ENCODE peak calls at places on chromosomes 7 and 10, in six cellular contexts. I is tibial nerve, A is heart left ventricle, P is sigmoid colon, V is transverse colon, F is pancreas. E is an unnamed sample.

GRCh38 chr7:99201027-99201426 is 6.9 kb downstream of the KPNA7 start:
- DNase-seq in I (no peak), A (no peak), P (no peak), V (no peak), F (no peak), E (no peak)

GRCh38 chr10:21145751-21146445 is 248.8 kb upstream of the NEBL start:
- DNase-seq in I (no peak), A (no peak), P (no peak), V (no peak), F (no peak), E (no peak)

GRCh38 chr10:36676321-36677169 is 448.9 kb upstream of the ANKRD30A start:
- DNase-seq in I (no peak), A (no peak), P (no peak), V (no peak), F (no peak), E (no peak)

GRCh38 chr7:80279760-80280159 is 145.1 kb downstream of the GNAI1 start:
- DNase-seq in I (no peak), A (peak; percentile 33), P (peak; percentile 71), V (no peak), F (no peak), E (no peak)

GRCh38 chr10:26738354-26738753 is 40.9 kb downstream of the PDSS1 start:
- DNase-seq in I (no peak), A (no peak), P (no peak), V (no peak), F (no peak), E (no peak)

GRCh38 chr10:15627617-15628196 is 92.0 kb downstream of the ITGA8 start:
- DNase-seq in I (no peak), A (no peak), P (no peak), V (no peak), F (no peak), E (no peak)

GRCh38 chr7:38452615-38453014 is 178.6 kb downstream of the AMPH start:
- DNase-seq in I (no peak), A (no peak), P (no peak), V (no peak), F (no peak), E (no peak)

GRCh38 chr7:129845972-129846327 is 106.8 kb downstream of the UBE2H start:
- DNase-seq in I (no peak), A (no peak), P (no peak), V (no peak), F (no peak), E (no peak)

GRCh38 chr10:77185696-77186095 is 451.9 kb downstream of the KCNMA1 start:
- DNase-seq in I (no peak), A (no peak), P (no peak), V (no peak), F (no peak), E (no peak)

GRCh38 chr10:21399392-21400015 is 126.0 kb downstream of the SKIDA1 start:
- DNase-seq in I (no peak), A (no peak), P (no peak), V (no peak), F (no peak), E (no peak)

GRCh38 chr10:20474064-20474463 is 423.0 kb downstream of the NEBL start:
- DNase-seq in I (no peak), A (no peak), P (no peak), V (no peak), F (no peak), E (no peak)

GRCh38 chr10:101060036-101060950 is 1.5 kb upstream of the KAZALD1 start:
- DNase-seq in I (peak; percentile 95), A (peak; percentile 93), P (peak; percentile 97), V (peak; percentile 94), F (peak; percentile 97), E (peak; percentile 92)

GRCh38 chr10:26303366-26303765 is 86.8 kb downstream of the GAD2 start:
- DNase-seq in I (no peak), A (no peak), P (no peak), V (no peak), F (no peak), E (no peak)

GRCh38 chr7:44469461-44469860 is 21.0 kb downstream of the NUDCD3 start:
- DNase-seq in I (no peak), A (no peak), P (no peak), V (no peak), F (no peak), E (no peak)

GRCh38 chr10:121240011-121240410 is 358.2 kb downstream of the FGFR2 start:
- DNase-seq in I (no peak), A (no peak), P (no peak), V (peak; percentile 82), F (no peak), E (peak; percentile 89)

GRCh38 chr7:105055084-105055483 is 41.1 kb downstream of the KMT2E start:
- DNase-seq in I (no peak), A (no peak), P (no peak), V (no peak), F (no peak), E (no peak)

GRCh38 chr7:105060923-105061322 is 46.9 kb downstream of the KMT2E start:
- DNase-seq in I (no peak), A (no peak), P (no peak), V (no peak), F (no peak), E (no peak)

GRCh38 chr7:105060394-105060793 is 46.4 kb downstream of the KMT2E start:
- DNase-seq in I (no peak), A (no peak), P (no peak), V (no peak), F (no peak), E (no peak)

GRCh38 chr7:105055621-105056020 is 41.6 kb downstream of the KMT2E start:
- DNase-seq in I (no peak), A (no peak), P (no peak), V (no peak), F (no peak), E (no peak)

DNA sequence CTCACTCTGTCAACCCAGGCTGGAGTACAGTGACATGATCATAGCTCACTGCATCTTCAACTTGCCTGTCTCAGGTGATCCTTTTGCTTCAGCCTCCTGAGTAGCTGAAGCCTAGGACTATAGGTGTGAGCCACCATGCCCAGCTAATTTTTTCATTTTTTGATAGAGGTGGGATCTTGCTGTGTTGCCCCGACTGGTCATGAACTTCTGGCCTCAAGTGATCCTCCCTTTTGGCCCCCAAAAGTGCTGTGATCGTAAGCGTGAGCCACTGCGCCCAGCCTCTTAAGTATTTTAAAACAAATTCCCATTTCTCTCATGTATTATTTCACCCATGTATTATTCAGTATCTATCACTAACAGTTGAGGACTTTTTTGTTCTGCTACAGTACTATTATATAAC is 43.5 kb downstream of the KMT2E start:
- DNase-seq in I (no peak), A (no peak), P (no peak), V (no peak), F (no peak), E (no peak)
- H3K4me1 ChIP-seq in I (peaks cover 7% of the 10 kb centered on the region), A (peaks cover 59% of the 10 kb centered on the region), P (peaks cover 34% of the 10 kb centered on the region), V (peaks cover 56% of the 10 kb centered on the region), F (peaks cover 21% of the 10 kb centered on the region), E (peaks cover 12% of the 10 kb centered on the region)

GRCh38 chr10:17059197-17059688 is 70.4 kb downstream of the CUBN start:
- DNase-seq in I (no peak), A (no peak), P (no peak), V (no peak), F (no peak), E (no peak)

GRCh38 chr10:17060289-17060688 is 69.3 kb downstream of the CUBN start:
- DNase-seq in I (no peak), A (no peak), P (no peak), V (no peak), F (no peak), E (no peak)

GRCh38 chr10:17053513-17053912 is 76.1 kb downstream of the CUBN start:
- DNase-seq in I (no peak), A (no peak), P (no peak), V (no peak), F (no peak), E (no peak)

GRCh38 chr10:17058093-17058492 is 71.5 kb downstream of the CUBN start:
- DNase-seq in I (no peak), A (no peak), P (no peak), V (no peak), F (no peak), E (no peak)

DNA sequence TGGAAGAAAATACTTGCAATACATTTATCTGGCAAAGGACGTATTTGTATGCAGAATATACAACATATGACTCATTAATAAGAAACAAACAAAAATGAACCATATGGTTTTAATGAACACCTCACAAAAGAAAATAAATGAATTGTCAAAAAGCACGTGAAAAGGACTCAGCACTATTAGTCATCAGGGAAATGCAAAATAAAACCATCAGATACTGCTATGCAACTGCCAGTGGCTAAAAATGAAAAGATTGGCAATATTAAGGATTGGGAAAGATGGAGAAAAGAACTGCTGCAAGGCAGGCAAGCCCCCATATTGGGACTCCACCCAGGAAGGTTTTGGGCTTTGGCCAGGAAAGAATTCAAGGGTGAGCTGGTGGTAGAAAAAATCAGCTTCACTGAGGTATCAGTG is 72.8 kb downstream of the CUBN start:
- DNase-seq in I (no peak), A (no peak), P (no peak), V (no peak), F (no peak), E (no peak)
- TF ChIP-seq CTCF in I (no peak), A (no peak), P (no peak), V (no peak), F (no peak), E (no peak)

GRCh38 chr7:91655656-91656055 is 224.8 kb downstream of the MTERF1 start:
- DNase-seq in I (no peak), A (no peak), P (no peak), V (no peak), F (no peak), E (no peak)
- H3K4me1 ChIP-seq in I (no peaks in the 10 kb centered on the region), A (no peaks in the 10 kb centered on the region), P (no peaks in the 10 kb centered on the region), V (no peaks in the 10 kb centered on the region), F (no peaks in the 10 kb centered on the region), E (no peaks in the 10 kb centered on the region)

GRCh38 chr10:29663718-29664117 is 28.9 kb upstream of the SVIL start:
- DNase-seq in I (no peak), A (peak; percentile 40), P (no peak), V (no peak), F (no peak), E (no peak)

GRCh38 chr10:29657719-29658274 is 23.0 kb upstream of the SVIL start:
- DNase-seq in I (no peak), A (no peak), P (no peak), V (no peak), F (no peak), E (no peak)

GRCh38 chr10:29656451-29656992 is 21.8 kb upstream of the SVIL start:
- DNase-seq in I (no peak), A (no peak), P (no peak), V (no peak), F (no peak), E (no peak)

GRCh38 chr10:29659770-29660097 is 25.0 kb upstream of the SVIL start:
- DNase-seq in I (no peak), A (no peak), P (no peak), V (no peak), F (no peak), E (no peak)

DNA sequence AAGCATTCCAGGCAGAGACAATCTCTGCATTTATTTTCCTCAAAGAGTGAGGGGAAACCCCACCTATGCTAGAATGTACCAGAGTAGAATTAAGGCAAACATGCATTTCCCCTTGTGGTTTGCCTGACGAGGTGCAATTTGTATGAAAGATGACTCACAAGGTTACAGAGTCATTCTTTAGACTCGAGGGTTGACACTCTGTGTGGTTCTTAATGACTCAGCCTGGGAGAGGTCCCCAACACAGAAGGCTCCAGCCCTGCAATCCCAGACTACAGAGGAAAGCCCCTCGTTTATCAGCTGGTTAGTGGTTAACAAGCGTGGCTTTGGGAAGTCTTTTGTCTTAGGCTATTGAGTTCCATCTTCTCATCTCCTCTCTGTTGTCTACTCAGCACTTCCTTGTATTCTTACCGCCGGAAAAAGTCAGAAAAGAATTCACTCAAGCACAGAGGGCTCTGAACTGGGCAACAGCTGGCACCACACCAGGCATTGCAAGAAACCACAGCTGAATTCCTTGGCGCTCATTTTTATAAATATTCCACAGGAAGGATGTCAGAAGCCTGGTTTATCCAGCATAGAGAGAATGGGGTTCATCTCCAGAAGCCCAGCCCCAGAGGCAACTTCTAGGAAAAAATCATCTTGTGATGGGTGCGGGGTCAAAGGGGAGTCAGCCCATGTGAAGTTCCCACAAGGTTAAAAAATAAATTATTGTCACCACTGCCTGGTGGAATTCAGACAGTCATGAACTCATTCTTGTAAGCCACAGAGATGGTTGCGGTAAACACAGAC is 24.4 kb upstream of the SVIL start:
- DNase-seq in I (no peak), A (peak; percentile 17), P (peak; percentile 83), V (peak; percentile 29), F (no peak), E (peak; percentile 35)
- TF ChIP-seq CTCF in I (no peak), A (peak; percentile 28), P (peak; percentile 46), V (peak; percentile 28), F (no peak), E (no peak)

E was measured in mucosa of descending colon.